ENCODE peak calls at places on chromosomes 7 and 10, in seven cellular contexts. K is pancreas, M is lower lobe of right lung, D is IMR-90, O is GM23338, X is uterus, B is WERI-Rb-1. I is an unnamed sample. For H3K36me3, the result is how much of the 10 kb centered on the place peaks cover.

GRCh38 chr10:71765907-71766716 is 7.2 kb downstream of the VSIR start:
- DNase-seq in M (no peak), D (no peak), X (no peak), B (no peak), K (no peak), O (no peak), I (no peak)

GRCh38 chr7:27183682-27184341 is 1.2 kb downstream of the HOXA11 start:
- DNase-seq in K (peak), X (peak), D (no peak), M (no peak), O (no peak), B (peak), I (peak)

GRCh38 chr7:121360564-121360963 is 31.8 kb downstream of the WNT16 start:
- DNase-seq in K (no peak), M (no peak), D (no peak), X (no peak), O (no peak), B (no peak), I (no peak)

GRCh38 chr7:3927446-3928110 is 626.5 kb downstream of the SDK1 start:
- DNase-seq in D (no peak), O (no peak), X (no peak), B (no peak), K (no peak), M (no peak), I (no peak)

GRCh38 chr7:149284343-149284742 is 22.3 kb downstream of the ZNF783 start:
- DNase-seq in X (no peak), D (no peak), M (no peak), B (no peak), K (no peak), O (peak), I (no peak)

GRCh38 chr7:135584362-135585353 is 26.9 kb downstream of the NUP205 start:
- DNase-seq in M (no peak), O (no peak), X (no peak), D (peak), K (no peak), B (no peak), I (no peak)

GRCh38 chr10:77837248-77837924 is 89.2 kb downstream of the DLG5 start:
- DNase-seq in K (no peak), B (peak), X (no peak), O (peak), D (peak), M (no peak), I (no peak)

GRCh38 chr7:40437498-40437897 is 302.7 kb downstream of the SUGCT start:
- DNase-seq in D (peak), O (no peak), X (no peak), B (no peak), K (no peak), M (no peak), I (no peak)

GRCh38 chr7:129781128-129781855 is 169.8 kb downstream of the NRF1 start:
- DNase-seq in X (no peak), O (peak), D (no peak), M (no peak), B (peak), K (peak), I (no peak)

GRCh38 chr10:118751272-118751671 is 3.5 kb downstream of the CACUL1 start:
- DNase-seq in K (no peak), B (no peak), M (no peak), D (no peak), O (no peak), X (no peak), I (no peak)

GRCh38 chr10:118754556-118755423 is at the start of gene CACUL1:
- DNase-seq in K (peak), X (peak), O (peak), D (peak), M (peak), B (peak), I (peak)

GRCh38 chr10:118753331-118753730 is 1.4 kb downstream of the CACUL1 start:
- DNase-seq in O (no peak), K (no peak), M (no peak), X (no peak), D (peak), B (no peak), I (no peak)

GRCh38 chr10:118754132-118754555 is 626 bp downstream of the CACUL1 start:
- DNase-seq in X (no peak), D (no peak), M (peak), O (peak), B (peak), K (peak), I (peak)

GRCh38 chr10:118752401-118752800 is 2.4 kb downstream of the CACUL1 start:
- DNase-seq in K (no peak), O (no peak), B (no peak), X (no peak), M (no peak), D (no peak), I (no peak)
- H3K27ac ChIP-seq in K (no peak), O (no peak), B (no peak), X (peak), M (no peak), D (no peak), I (peak)

GRCh38 chr7:1008733-1009363 is 25.9 kb downstream of the CYP2W1 start:
- DNase-seq in B (no peak), K (no peak), X (no peak), M (no peak), D (no peak), O (no peak), I (no peak)
- H3K36me3 ChIP-seq in B (under half), K (under half), X (under half), M (under half), D (under half), O (under half), I (under half)

GRCh38 chr10:24133839-24134238 is 75.1 kb upstream of the KIAA1217 start:
- DNase-seq in X (no peak), M (no peak), O (no peak), D (no peak), B (no peak), K (no peak), I (no peak)
- H3K27ac ChIP-seq in X (no peak), M (no peak), O (no peak), D (no peak), B (no peak), K (no peak), I (no peak)

GRCh38 chr10:109953745-109954144 is 30.4 kb upstream of the XPNPEP1 start:
- DNase-seq in O (no peak), K (no peak), D (no peak), X (no peak), B (no peak), M (no peak), I (no peak)

GRCh38 chr10:109959571-109960145 is 36.3 kb upstream of the XPNPEP1 start:
- DNase-seq in D (no peak), X (no peak), M (no peak), O (no peak), B (no peak), K (no peak), I (no peak)

GRCh38 chr10:109958059-109958458 is 34.7 kb upstream of the XPNPEP1 start:
- DNase-seq in B (no peak), O (no peak), K (no peak), X (no peak), M (no peak), D (no peak), I (no peak)

GRCh38 chr10:109957092-109957797 is 33.9 kb upstream of the XPNPEP1 start:
- DNase-seq in X (no peak), B (no peak), O (no peak), M (no peak), D (no peak), K (no peak), I (no peak)

DNA sequence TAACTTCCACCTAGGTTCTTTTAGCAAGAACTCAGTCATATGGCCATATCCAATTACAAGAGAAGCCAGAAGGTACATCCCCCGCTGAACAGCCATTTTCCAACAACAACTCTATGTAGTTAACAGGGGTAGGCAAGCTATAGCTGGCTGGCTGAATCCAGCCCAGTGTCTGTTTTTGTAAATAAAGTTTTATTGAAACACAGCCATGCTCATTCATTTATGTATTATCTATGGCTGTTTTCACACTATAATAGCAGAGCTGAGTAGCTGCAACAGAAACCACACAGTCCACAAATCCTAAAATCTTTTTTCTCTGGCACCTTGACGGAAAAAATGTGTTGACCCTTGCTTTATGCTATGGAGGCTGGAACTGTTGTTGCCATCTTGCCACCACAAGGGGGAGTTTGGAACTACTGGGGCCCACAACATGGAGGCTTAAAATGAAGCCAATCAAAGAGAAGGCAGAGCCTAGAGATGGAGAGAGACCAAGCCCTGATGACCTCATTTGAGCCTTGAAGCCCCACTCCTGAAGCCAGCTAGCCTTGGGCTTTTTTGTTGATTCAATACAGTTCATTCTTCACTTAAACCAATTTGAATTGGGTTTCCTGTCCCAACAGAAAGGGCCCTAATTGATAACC is 33.3 kb upstream of the XPNPEP1 start:
- DNase-seq in B (peak), X (no peak), M (no peak), O (peak), K (no peak), D (peak), I (no peak)
- H3K36me3 ChIP-seq in B (under half), X (under half), M (under half), O (under half), K (under half), D (under half), I (under half)